ENCODE peak calls at places on chromosome 6, in four cellular contexts. Q, C, P and T are unnamed samples.

GRCh38 chr6:14709066-14709670 is 536.7 kb upstream of the JARID2 start:
- DNase-seq in P (no peak), C (no peak), Q (no peak), T (no peak)

GRCh38 chr6:119612176-119612870 is 262.8 kb upstream of the MAN1A1 start:
- DNase-seq in C (no peak), P (no peak), Q (no peak), T (no peak)

GRCh38 chr6:16239798-16240123 is 1.4 kb downstream of the GMPR start:
- DNase-seq in Q (peak; percentile 81), P (no peak), C (peak; percentile 86), T (no peak)

GRCh38 chr6:87364602-87365252 is 20.1 kb downstream of the C6orf163 start:
- DNase-seq in P (no peak), C (no peak), Q (no peak), T (no peak)

GRCh38 chr6:12570461-12571030 is 146.0 kb upstream of the PHACTR1 start:
- DNase-seq in Q (no peak), C (no peak), P (no peak), T (no peak)

GRCh38 chr6:17352302-17352701 is 41.1 kb upstream of the CAP2 start:
- DNase-seq in C (no peak), P (no peak), Q (no peak), T (no peak)

GRCh38 chr6:96816182-96816888 is 20.9 kb downstream of the GPR63 start:
- DNase-seq in P (no peak), C (no peak), Q (peak; percentile 36), T (no peak)

GRCh38 chr6:98833101-98834059 is 994 bp upstream of the POU3F2 start:
- DNase-seq in C (no peak), Q (peak; percentile 66), P (no peak), T (peak; percentile 61)

GRCh38 chr6:41511443-41512060 is 34.6 kb upstream of the FOXP4 start:
- DNase-seq in Q (no peak), P (no peak), C (no peak), T (no peak)

GRCh38 chr6:84785676-84786075 is 21.3 kb upstream of the TBX18 start:
- DNase-seq in Q (no peak), C (no peak), P (no peak), T (no peak)

GRCh38 chr6:34246563-34247391 is 2.0 kb downstream of the SMIM29 start:
- DNase-seq in Q (peak; percentile 89), C (no peak), P (no peak), T (no peak)

GRCh38 chr6:30556714-30556963 is 350 bp upstream of the GNL1 start:
- DNase-seq in P (peak; percentile 73), Q (peak; percentile 93), C (peak; percentile 91), T (no peak)

GRCh38 chr6:134949927-134950326 is at the start of gene ALDH8A1:
- DNase-seq in C (no peak), Q (no peak), P (no peak), T (no peak)

GRCh38 chr6:84842526-84843161 is 78.2 kb upstream of the TBX18 start:
- DNase-seq in Q (no peak), C (no peak), P (no peak), T (no peak)

GRCh38 chr6:83707829-83708545 is 914 bp downstream of the SNAP91 start:
- DNase-seq in C (no peak), P (peak; percentile 9), Q (peak; percentile 56), T (peak; percentile 14)

GRCh38 chr6:11596640-11597237 is 59.2 kb downstream of the TMEM170B start:
- DNase-seq in P (no peak), Q (no peak), C (no peak), T (no peak)

GRCh38 chr6:167898673-167899311 is 72.1 kb downstream of the AFDN start:
- DNase-seq in C (no peak), Q (no peak), P (no peak), T (no peak)

GRCh38 chr6:127366281-127367022 is 23.0 kb upstream of the ECHDC1 start:
- DNase-seq in P (no peak), C (peak; percentile 92), Q (peak; percentile 53), T (no peak)

GRCh38 chr6:152309648-152310047 is 327.5 kb downstream of the SYNE1 start:
- DNase-seq in C (no peak), P (no peak), Q (peak; percentile 34), T (no peak)

GRCh38 chr6:15063253-15063853 is 182.5 kb upstream of the JARID2 start:
- DNase-seq in Q (no peak), C (no peak), P (no peak), T (no peak)

GRCh38 chr6:124200661-124201060 is 397.0 kb downstream of the NKAIN2 start:
- DNase-seq in C (no peak), Q (no peak), P (no peak), T (no peak)

GRCh38 chr6:81166770-81167169 is 585.7 kb downstream of the TENT5A start:
- DNase-seq in P (no peak), C (no peak), Q (no peak), T (no peak)

GRCh38 chr6:95133578-95133977 is 443.8 kb upstream of the MANEA start:
- DNase-seq in Q (no peak), P (no peak), C (peak; percentile 16), T (no peak)

DNA sequence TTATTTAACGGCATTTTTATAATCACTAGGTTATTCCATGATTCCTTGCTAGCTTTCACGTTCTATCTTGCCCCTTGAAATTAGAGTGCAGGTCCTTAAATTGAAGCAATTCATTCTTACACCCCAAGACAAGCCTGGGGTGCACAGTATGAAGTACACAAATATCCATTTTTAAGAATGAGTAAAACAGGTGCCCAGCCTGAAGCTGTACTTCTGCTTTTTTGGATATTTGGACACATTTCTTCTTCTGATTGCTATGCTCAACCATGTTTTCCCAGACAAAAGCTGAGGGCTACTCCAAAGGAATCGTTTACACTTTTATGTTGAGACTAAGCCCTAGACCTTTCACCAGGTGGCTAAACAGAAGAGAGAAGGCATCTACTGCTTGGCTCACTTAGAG is 7.9 kb upstream of the TAGAP start:
- DNase-seq in Q (peak; percentile 4), C (no peak), P (no peak), T (no peak)
- H2AFZ ChIP-seq in Q (no peak overlapping the region), C (no peak overlapping the region), P (no peak overlapping the region), T (no peak overlapping the region)

GRCh38 chr6:139482184-139482751 is 107.8 kb upstream of the CITED2 start:
- DNase-seq in P (no peak), Q (no peak), C (no peak), T (no peak)
- H2AFZ ChIP-seq in P (no peak overlapping the region), Q (no peak overlapping the region), C (no peak overlapping the region), T (peak overlapping the region; percentile 43)

GRCh38 chr6:7916959-7917358 is 6.4 kb upstream of the TXNDC5 start:
- DNase-seq in C (no peak), P (no peak), Q (no peak), T (no peak)
- H2AFZ ChIP-seq in C (no peak overlapping the region), P (no peak overlapping the region), Q (no peak overlapping the region), T (no peak overlapping the region)

GRCh38 chr6:130847546-130847945 is 20.3 kb downstream of the SMLR1 start:
- DNase-seq in Q (no peak), P (no peak), C (no peak), T (no peak)
- H2AFZ ChIP-seq in Q (no peak overlapping the region), P (no peak overlapping the region), C (no peak overlapping the region), T (no peak overlapping the region)

GRCh38 chr6:149059557-149059956 is 258.0 kb upstream of the TAB2 start:
- DNase-seq in C (no peak), P (no peak), Q (no peak), T (no peak)
- H2AFZ ChIP-seq in C (no peak overlapping the region), P (no peak overlapping the region), Q (no peak overlapping the region), T (no peak overlapping the region)

GRCh38 chr6:149545754-149546471 is at the start of gene PPIL4:
- DNase-seq in P (peak; percentile 72), Q (peak; percentile 95), C (peak; percentile 87), T (peak; percentile 94)
- H2AFZ ChIP-seq in P (peak within 1 kb of the TSS; percentile 79), Q (no peak within 1 kb of the TSS), C (peak within 1 kb of the TSS; percentile 51), T (peak within 1 kb of the TSS; percentile 99)

GRCh38 chr6:56671160-56671559 is 28.5 kb upstream of the DST start:
- DNase-seq in Q (no peak), C (no peak), P (no peak), T (no peak)
- H2AFZ ChIP-seq in Q (no peak overlapping the region), C (no peak overlapping the region), P (no peak overlapping the region), T (no peak overlapping the region)

GRCh38 chr6:1298768-1299167 is 13.1 kb upstream of the FOXQ1 start:
- DNase-seq in Q (no peak), C (no peak), P (no peak), T (no peak)

GRCh38 chr6:1295420-1295819 is 16.5 kb upstream of the FOXQ1 start:
- DNase-seq in Q (no peak), C (no peak), P (no peak), T (no peak)

GRCh38 chr6:1296542-1296941 is 15.4 kb upstream of the FOXQ1 start:
- DNase-seq in Q (no peak), C (no peak), P (no peak), T (no peak)

GRCh38 chr6:1297746-1298145 is 14.2 kb upstream of the FOXQ1 start:
- DNase-seq in Q (no peak), P (no peak), C (no peak), T (no peak)

GRCh38 chr6:1296079-1296478 is 15.8 kb upstream of the FOXQ1 start:
- DNase-seq in C (no peak), Q (no peak), P (no peak), T (no peak)
- H2AFZ ChIP-seq in C (no peak overlapping the region), Q (no peak overlapping the region), P (no peak overlapping the region), T (no peak overlapping the region)

GRCh38 chr6:137237413-137238170 is 18.4 kb upstream of the IFNGR1 start:
- DNase-seq in P (no peak), C (no peak), Q (no peak), T (no peak)
- H2AFZ ChIP-seq in P (no peak overlapping the region), C (no peak overlapping the region), Q (no peak overlapping the region), T (no peak overlapping the region)

GRCh38 chr6:18492957-18493356 is 105.8 kb downstream of the RNF144B start:
- DNase-seq in P (no peak), Q (no peak), C (no peak), T (no peak)
- H2AFZ ChIP-seq in P (no peak overlapping the region), Q (no peak overlapping the region), C (no peak overlapping the region), T (no peak overlapping the region)